ENCODE peak calls at places on chromosomes 3 and 15, in eight cellular contexts. Q, G, I, S, B, Y, A and T are unnamed samples.

GRCh38 chr3:11600501-11601282 is 43.0 kb downstream of the VGLL4 start:
- DNase-seq in Q (peak), G (peak), I (peak), S (no peak), B (peak), Y (peak), A (peak), T (no peak)

GRCh38 chr15:98996169-98996568 is 11.4 kb downstream of the PGPEP1L start:
- DNase-seq in Q (no peak), G (no peak), I (no peak), S (no peak), B (no peak), Y (no peak), A (no peak), T (no peak)

GRCh38 chr3:167876603-167877325 is 141.2 kb downstream of the SERPINI1 start:
- DNase-seq in Q (peak), G (peak), I (no peak), S (no peak), B (no peak), Y (no peak), A (no peak), T (no peak)

GRCh38 chr3:123818324-123818920 is 65.7 kb downstream of the MYLK start:
- DNase-seq in Q (peak), G (no peak), I (no peak), S (no peak), B (no peak), Y (no peak), A (no peak), T (no peak)

GRCh38 chr3:12508316-12508715 is 24.0 kb downstream of the TSEN2 start:
- DNase-seq in Q (peak), G (peak), I (peak), S (no peak), B (no peak), Y (peak), A (no peak), T (no peak)

GRCh38 chr15:66287461-66288055 is 5.8 kb upstream of the DIS3L start:
- DNase-seq in Q (no peak), G (peak), I (no peak), S (no peak), B (no peak), Y (peak), A (peak), T (no peak)

GRCh38 chr3:64988188-64988587 is 300.4 kb upstream of the ADAMTS9 start:
- DNase-seq in Q (no peak), G (no peak), I (no peak), S (no peak), B (no peak), Y (no peak), A (no peak), T (no peak)

GRCh38 chr3:197366301-197367044 is 68.1 kb upstream of the DLG1 start:
- DNase-seq in Q (peak), G (peak), I (peak), S (no peak), B (no peak), Y (no peak), A (no peak), T (no peak)

GRCh38 chr15:92059036-92059970 is 205.8 kb downstream of the SLCO3A1 start:
- DNase-seq in Q (no peak), G (no peak), I (no peak), S (no peak), B (no peak), Y (no peak), A (no peak), T (no peak)

GRCh38 chr3:15272431-15273196 is 59.8 kb downstream of the SH3BP5 start:
- DNase-seq in Q (no peak), G (no peak), I (peak), S (no peak), B (no peak), Y (no peak), A (no peak), T (no peak)

GRCh38 chr3:99578339-99578970 is 59.9 kb upstream of the COL8A1 start:
- DNase-seq in Q (peak), G (no peak), I (no peak), S (no peak), B (no peak), Y (no peak), A (no peak), T (no peak)

GRCh38 chr15:69146724-69147435 is 13.6 kb upstream of the GLCE start:
- DNase-seq in Q (no peak), G (no peak), I (no peak), S (no peak), B (no peak), Y (no peak), A (no peak), T (no peak)

GRCh38 chr3:98768961-98769360 is 5.8 kb downstream of the ST3GAL6 start:
- DNase-seq in Q (no peak), G (no peak), I (no peak), S (no peak), B (no peak), Y (no peak), A (no peak), T (no peak)

GRCh38 chr3:59327324-59327939 is 277.6 kb upstream of the CFAP20DC start:
- DNase-seq in Q (peak), G (no peak), I (no peak), S (no peak), B (no peak), Y (no peak), A (peak), T (no peak)

GRCh38 chr3:123123716-123124616 is 57.1 kb downstream of the PDIA5 start:
- DNase-seq in Q (no peak), G (no peak), I (no peak), S (no peak), B (no peak), Y (no peak), A (no peak), T (no peak)

GRCh38 chr15:68383161-68384074 is 48.5 kb downstream of the ITGA11 start:
- DNase-seq in Q (no peak), G (peak), I (peak), S (no peak), B (peak), Y (peak), A (peak), T (no peak)

GRCh38 chr3:98462901-98463300 is at the start of gene OR5K1:
- DNase-seq in Q (no peak), G (no peak), I (no peak), S (no peak), B (no peak), Y (no peak), A (no peak), T (no peak)

GRCh38 chr3:128084675-128085021 is 32.4 kb downstream of the SEC61A1 start:
- DNase-seq in Q (no peak), G (no peak), I (no peak), S (no peak), B (no peak), Y (no peak), A (no peak), T (no peak)

GRCh38 chr15:70484993-70485392 is 278.4 kb downstream of the UACA start:
- DNase-seq in Q (no peak), G (no peak), I (no peak), S (no peak), B (no peak), Y (no peak), A (no peak), T (no peak)

GRCh38 chr15:63063164-63063756 is 20.7 kb downstream of the TPM1 start:
- DNase-seq in Q (peak), G (no peak), I (no peak), S (no peak), B (no peak), Y (no peak), A (no peak), T (no peak)

GRCh38 chr15:51536965-51537574 is 85.5 kb downstream of the DMXL2 start:
- DNase-seq in Q (no peak), G (peak), I (no peak), S (no peak), B (no peak), Y (peak), A (peak), T (no peak)

GRCh38 chr3:89405145-89405544 is 297.7 kb downstream of the EPHA3 start:
- DNase-seq in Q (no peak), G (no peak), I (no peak), S (no peak), B (no peak), Y (no peak), A (no peak), T (no peak)

GRCh38 chr3:32934150-32934742 is 17.2 kb upstream of the CCR4 start:
- DNase-seq in Q (no peak), G (peak), I (no peak), S (no peak), B (peak), Y (peak), A (peak), T (no peak)

GRCh38 chr15:98719169-98719515 is 70.8 kb downstream of the IGF1R start:
- DNase-seq in Q (peak), G (no peak), I (no peak), S (no peak), B (no peak), Y (no peak), A (no peak), T (no peak)

GRCh38 chr3:15291589-15292541 is 40.5 kb downstream of the SH3BP5 start:
- DNase-seq in Q (peak), G (peak), I (peak), S (peak), B (no peak), Y (no peak), A (no peak), T (peak)

GRCh38 chr15:70912187-70912586 is 19.6 kb downstream of the LRRC49 start:
- DNase-seq in Q (no peak), G (no peak), I (no peak), S (no peak), B (no peak), Y (no peak), A (no peak), T (no peak)

DNA sequence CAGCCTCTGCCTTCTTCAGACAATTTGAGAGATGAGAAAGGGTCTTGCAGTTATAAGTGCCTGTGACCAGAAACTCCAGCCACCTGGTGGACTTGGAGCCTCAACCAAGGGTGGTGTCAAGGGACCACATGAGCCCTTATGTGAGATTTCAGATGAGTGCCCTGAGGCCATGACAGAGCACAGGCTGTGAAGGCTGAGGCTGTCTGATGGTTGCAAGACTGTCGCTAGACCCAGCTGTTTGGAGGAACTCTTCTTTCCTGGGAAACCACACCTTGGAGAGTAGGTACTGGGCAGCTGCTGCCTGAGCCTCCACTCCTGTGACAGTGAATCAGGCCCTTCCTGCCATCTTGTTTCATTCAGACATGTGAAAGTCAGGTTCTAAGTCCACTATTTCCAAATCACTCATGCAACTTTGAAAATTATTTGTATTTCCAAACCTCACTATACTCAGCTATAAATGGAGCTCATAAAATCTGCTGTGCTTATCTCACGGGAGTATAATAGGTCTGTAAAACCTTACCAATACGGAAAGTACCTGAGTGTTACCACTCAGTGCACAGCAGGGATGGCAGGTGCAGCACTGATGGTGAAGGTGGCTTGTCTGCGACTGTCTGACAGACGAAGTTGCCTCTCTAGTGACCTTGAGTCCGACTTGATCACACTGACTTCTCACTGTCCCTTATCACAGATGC is 99.4 kb downstream of the RPL39L start:
- DNase-seq in Q (no peak), G (no peak), I (no peak), S (no peak), B (no peak), Y (no peak), A (no peak), T (no peak)
- H3K27ac ChIP-seq in Q (no peak), G (no peak), I (no peak), S (no peak), B (no peak), Y (peak), A (no peak), T (no peak)

GRCh38 chr3:39149059-39149455 is 4.3 kb downstream of the CSRNP1 start:
- DNase-seq in Q (no peak), G (no peak), I (no peak), S (no peak), B (no peak), Y (no peak), A (no peak), T (no peak)
- H3K27ac ChIP-seq in Q (peak), G (no peak), I (peak), S (no peak), B (peak), Y (peak), A (no peak), T (peak)

GRCh38 chr3:195397524-195397923 is 45.3 kb downstream of the ACAP2 start:
- DNase-seq in Q (no peak), G (peak), I (no peak), S (no peak), B (no peak), Y (no peak), A (no peak), T (no peak)
- H3K27ac ChIP-seq in Q (no peak), G (no peak), I (no peak), S (no peak), B (no peak), Y (no peak), A (no peak), T (no peak)

GRCh38 chr3:45055032-45055410 is 28.9 kb downstream of the CLEC3B start:
- DNase-seq in Q (peak), G (peak), I (no peak), S (no peak), B (no peak), Y (no peak), A (no peak), T (no peak)
- H3K27ac ChIP-seq in Q (peak), G (peak), I (peak), S (no peak), B (peak), Y (peak), A (no peak), T (no peak)